ENCODE peak calls at places on chromosomes 13 and 19, in four cellular contexts. T is upper lobe of left lung, Q is HL-60, R is IMR-90. S is an unnamed sample.
A peak's percentile ranks its signal among the peaks of the same experiment; 100 is the strongest.

GRCh38 chr19:54463531-54464043 is at the start of gene LENG9:
- DNase-seq in Q (peak; percentile 99), R (peak; percentile 97), T (peak; percentile 100), S (peak; percentile 99)

GRCh38 chr13:111325941-111326620 is 5.6 kb downstream of the TEX29 start:
- DNase-seq in T (no peak), Q (no peak), R (no peak), S (no peak)

GRCh38 chr19:40739030-40739839 is 11.0 kb downstream of the ACTMAP start:
- DNase-seq in R (no peak), Q (no peak), T (no peak), S (no peak)

GRCh38 chr13:19860884-19861655 is 2.4 kb downstream of the ZMYM5 start:
- DNase-seq in T (peak; percentile 36), R (peak; percentile 73), Q (no peak), S (peak; percentile 93)

GRCh38 chr19:8158411-8159074 is 9.2 kb upstream of the FBN3 start:
- DNase-seq in Q (peak; percentile 80), T (peak; percentile 65), R (peak; percentile 79), S (peak; percentile 91)

GRCh38 chr13:26721251-26721939 is 39.2 kb downstream of the GPR12 start:
- DNase-seq in T (peak; percentile 31), R (no peak), Q (peak; percentile 88), S (no peak)

GRCh38 chr13:45511310-45512147 is 46.8 kb downstream of the COG3 start:
- DNase-seq in Q (peak; percentile 65), R (peak; percentile 83), T (no peak), S (peak; percentile 77)

GRCh38 chr13:114089751-114090400 is 42.5 kb downstream of the RASA3 start:
- DNase-seq in T (peak; percentile 7), Q (no peak), R (no peak), S (no peak)

GRCh38 chr19:18392417-18392816 is 5.0 kb downstream of the LRRC25 start:
- DNase-seq in T (peak; percentile 91), Q (peak; percentile 89), R (no peak), S (no peak)

GRCh38 chr19:17536957-17537356 is 18.5 kb upstream of the COLGALT1 start:
- DNase-seq in Q (no peak), R (no peak), T (no peak), S (no peak)

GRCh38 chr19:58538257-58539168 is 5.4 kb upstream of the TRIM28 start:
- DNase-seq in Q (no peak), R (no peak), T (no peak), S (no peak)

GRCh38 chr13:43473437-43473836 is 313.3 kb downstream of the ENOX1 start:
- DNase-seq in R (no peak), Q (no peak), T (no peak), S (no peak)

GRCh38 chr19:38721977-38722773 is 22.1 kb downstream of the CAPN12 start:
- DNase-seq in Q (no peak), T (no peak), R (no peak), S (no peak)

GRCh38 chr19:38852231-38853044 is 2.7 kb upstream of the HNRNPL start:
- DNase-seq in T (peak; percentile 64), R (peak; percentile 79), Q (peak; percentile 56), S (peak; percentile 57)

DNA sequence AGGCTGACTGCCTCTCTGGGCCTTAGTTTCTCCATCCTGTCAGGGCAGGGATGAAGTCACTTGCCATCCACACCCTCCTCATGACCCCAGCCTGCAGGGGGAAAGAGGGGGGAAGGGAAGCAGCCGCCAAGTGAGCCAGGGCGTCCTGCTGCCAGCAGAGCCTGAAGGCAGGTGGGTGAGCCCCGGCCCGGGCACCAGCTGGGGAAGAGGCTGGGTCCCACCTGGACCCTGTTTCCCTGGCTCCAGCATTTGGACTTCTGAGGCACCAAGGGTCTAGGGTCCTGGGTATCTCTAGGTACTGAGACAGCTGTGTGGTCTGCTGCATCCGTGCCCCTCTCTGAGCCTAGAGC is 855 bp downstream of the ADAMTSL5 start:
- DNase-seq in T (no peak), R (no peak), Q (no peak), S (no peak)
- H3K27me3 ChIP-seq in T (no peaks in the 10 kb centered on the region), R (no peaks in the 10 kb centered on the region), Q (peaks cover 24% of the 10 kb centered on the region), S (no peaks in the 10 kb centered on the region)

GRCh38 chr19:2491130-2491801 is 15.3 kb downstream of the GADD45B start:
- DNase-seq in T (peak; percentile 94), R (peak; percentile 84), Q (no peak), S (peak; percentile 93)
- H3K27me3 ChIP-seq in T (no peaks in the 10 kb centered on the region), R (no peaks in the 10 kb centered on the region), Q (peaks cover 10% of the 10 kb centered on the region), S (no peaks in the 10 kb centered on the region)

GRCh38 chr19:31037311-31037710 is 311.9 kb downstream of the TSHZ3 start:
- DNase-seq in R (no peak), T (no peak), Q (no peak), S (no peak)
- H3K27me3 ChIP-seq in R (peaks cover 2% of the 10 kb centered on the region), T (no peaks in the 10 kb centered on the region), Q (no peaks in the 10 kb centered on the region), S (no peaks in the 10 kb centered on the region)

GRCh38 chr19:1466018-1466460 is 13.0 kb downstream of the C19orf25 start:
- DNase-seq in R (no peak), Q (no peak), T (no peak), S (no peak)
- H3K27me3 ChIP-seq in R (peaks cover 52% of the 10 kb centered on the region), Q (peaks cover 35% of the 10 kb centered on the region), T (peaks cover 5% of the 10 kb centered on the region), S (no peaks in the 10 kb centered on the region)

DNA sequence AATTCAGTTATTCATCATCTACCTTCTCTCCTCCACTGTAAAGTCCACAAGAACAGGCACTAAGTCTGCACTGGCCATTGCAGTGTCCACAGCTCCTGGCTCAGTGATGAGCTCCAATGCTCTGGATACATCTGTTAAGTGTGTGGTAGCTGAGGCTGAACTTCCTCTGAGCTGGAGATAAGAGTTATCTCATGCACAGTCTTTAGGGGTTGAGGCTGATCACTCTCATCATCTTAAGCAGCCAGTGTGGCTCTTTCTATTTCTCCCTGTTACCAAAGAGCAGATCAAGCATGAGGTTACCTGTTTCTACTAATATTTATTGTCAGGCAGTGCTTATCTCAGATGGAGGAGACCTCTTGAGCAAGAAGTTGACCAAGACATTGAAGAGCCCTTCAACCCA is 6.6 kb upstream of the OR10H2 start:
- DNase-seq in T (no peak), R (no peak), Q (no peak), S (no peak)
- H3K27me3 ChIP-seq in T (no peaks in the 10 kb centered on the region), R (no peaks in the 10 kb centered on the region), Q (peaks cover 4% of the 10 kb centered on the region), S (peaks cover 19% of the 10 kb centered on the region)

GRCh38 chr13:22082437-22083100 is 411.7 kb downstream of the FGF9 start:
- DNase-seq in R (no peak), Q (no peak), T (no peak), S (no peak)

GRCh38 chr13:22090114-22090513 is 419.2 kb downstream of the FGF9 start:
- DNase-seq in R (no peak), T (no peak), Q (no peak), S (no peak)

GRCh38 chr13:22082030-22082429 is 411.2 kb downstream of the FGF9 start:
- DNase-seq in Q (no peak), R (no peak), T (no peak), S (no peak)

GRCh38 chr13:22091222-22091970 is 420.5 kb downstream of the FGF9 start:
- DNase-seq in R (peak; percentile 79), Q (no peak), T (no peak), S (no peak)

GRCh38 chr13:22086593-22086992 is 415.7 kb downstream of the FGF9 start:
- DNase-seq in R (peak; percentile 33), T (no peak), Q (no peak), S (no peak)
- H3K27me3 ChIP-seq in R (peaks cover 6% of the 10 kb centered on the region), T (no peaks in the 10 kb centered on the region), Q (no peaks in the 10 kb centered on the region), S (no peaks in the 10 kb centered on the region)

GRCh38 chr19:6587093-6587820 is 3.7 kb downstream of the CD70 start:
- DNase-seq in R (no peak), T (no peak), Q (peak; percentile 30), S (no peak)

GRCh38 chr19:6588508-6589345 is 2.2 kb downstream of the CD70 start:
- DNase-seq in Q (peak; percentile 58), T (no peak), R (no peak), S (no peak)

GRCh38 chr19:6586056-6586455 is 4.9 kb downstream of the CD70 start:
- DNase-seq in Q (no peak), T (no peak), R (no peak), S (no peak)

GRCh38 chr19:6587998-6588507 is 2.9 kb downstream of the CD70 start:
- DNase-seq in Q (no peak), T (no peak), R (no peak), S (no peak)

DNA sequence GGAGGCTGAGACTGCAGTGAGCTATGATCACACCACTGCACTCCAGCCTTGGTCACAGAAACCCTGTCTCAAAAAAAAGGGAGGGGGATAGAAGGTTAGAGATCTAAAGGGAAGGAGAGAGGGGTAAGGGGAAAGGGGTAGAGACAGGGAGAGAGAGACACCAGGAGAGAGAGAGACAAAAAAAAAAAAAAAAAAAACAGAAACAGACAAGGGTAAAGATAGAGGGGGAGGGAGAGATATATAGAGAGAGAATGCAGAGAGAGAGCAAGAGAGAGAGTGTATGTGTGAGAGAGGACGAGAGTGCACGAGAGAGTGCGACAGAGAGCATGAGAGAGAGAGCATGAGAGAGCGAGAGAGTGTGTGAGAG is 4.2 kb downstream of the CD70 start:
- DNase-seq in T (no peak), Q (no peak), R (no peak), S (no peak)
- H3K27me3 ChIP-seq in T (no peaks in the 10 kb centered on the region), Q (peaks cover 22% of the 10 kb centered on the region), R (peaks cover 23% of the 10 kb centered on the region), S (peaks cover 57% of the 10 kb centered on the region)

DNA sequence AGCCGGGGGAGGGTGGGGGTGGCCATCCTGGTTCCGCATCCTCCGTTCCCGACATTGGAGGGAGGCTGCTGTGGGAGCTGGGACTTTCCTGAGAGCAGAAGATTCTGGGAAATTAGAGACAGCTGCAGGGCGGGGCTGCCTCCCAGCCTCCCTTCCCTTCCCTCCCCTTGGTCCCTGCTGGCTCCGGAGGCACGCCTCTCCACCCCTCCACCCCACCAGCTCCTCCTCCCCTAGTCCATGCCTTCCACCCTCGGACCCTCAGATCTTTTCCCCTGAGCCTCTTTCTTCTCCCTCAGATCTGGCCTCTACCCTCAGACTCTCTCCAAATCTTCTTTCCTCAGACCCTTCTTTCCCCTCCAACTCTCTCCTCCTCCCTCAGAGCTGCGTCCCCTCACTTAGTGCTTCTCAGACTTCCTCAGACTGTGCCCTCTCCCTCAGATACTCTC is 3.1 kb upstream of the BCL3 start:
- DNase-seq in Q (no peak), R (peak; percentile 80), T (peak; percentile 83), S (peak; percentile 30)
- H3K27me3 ChIP-seq in Q (no peaks in the 10 kb centered on the region), R (no peaks in the 10 kb centered on the region), T (no peaks in the 10 kb centered on the region), S (no peaks in the 10 kb centered on the region)

DNA sequence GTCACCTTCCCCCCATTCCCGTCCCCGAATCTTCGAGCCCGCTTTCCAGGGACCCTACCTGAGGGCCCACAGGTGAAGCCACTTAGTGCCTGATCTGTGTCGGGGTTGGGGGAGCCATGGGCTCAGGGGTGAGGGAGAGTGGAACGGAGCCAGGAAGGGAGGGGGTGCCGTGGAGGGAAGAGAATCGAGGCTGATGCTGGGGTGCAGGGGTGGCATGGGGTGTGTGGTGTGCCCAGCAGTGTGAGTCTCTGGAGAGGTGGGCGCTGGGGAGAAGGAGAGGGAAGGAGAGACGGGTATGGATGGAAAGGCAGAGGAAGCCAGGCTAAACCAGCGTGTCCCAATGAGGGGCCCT is 1.1 kb upstream of the HPN start:
- DNase-seq in T (no peak), R (no peak), Q (no peak), S (no peak)
- H3K27me3 ChIP-seq in T (no peaks in the 10 kb centered on the region), R (peaks cover 7% of the 10 kb centered on the region), Q (peaks cover 22% of the 10 kb centered on the region), S (no peaks in the 10 kb centered on the region)